ENCODE peak calls at places on chromosome 15, in eight cellular contexts. J is activated T-cell treated with anti-CD3 and anti-CD28 coated beads, Interleukin-2, amount 50 U/mL, for 72 hours; Y is activated naive CD8-positive, alpha-beta T cell treated with anti-CD3 and anti-CD28 coated beads, Interleukin-2, amount 50 U/mL, for 24 hours; I is lower lobe of right lung; G is naive thymus-derived CD8-positive, alpha-beta T cell; Q is activated naive CD4-positive, alpha-beta T cell treated with anti-CD3 and anti-CD28 coated beads, Interleukin-2, amount 50 U/mL, for 72 hours; U is heart right ventricle; N is right lobe of liver. B is an unnamed sample.

GRCh38 chr15:89132611-89133242 is 44.5 kb downstream of the ABHD2 start:
- ATAC-seq in J (no peak), Y (peak), I (peak), G (peak), Q (no peak), U (peak), N (peak), B (peak)

GRCh38 chr15:45179221-45179985 is 8.4 kb downstream of the SHF start:
- ATAC-seq in J (peak), Y (no peak), I (peak), G (no peak), Q (peak), U (peak), N (peak), B (peak)

GRCh38 chr15:81531971-81532370 is 158.0 kb upstream of the TMC3 start:
- ATAC-seq in J (no peak), Y (no peak), I (no peak), G (no peak), Q (no peak), U (no peak), N (no peak), B (no peak)

GRCh38 chr15:35307026-35307425 is 221.9 kb upstream of the NANOGP8 start:
- ATAC-seq in J (no peak), Y (no peak), I (no peak), G (no peak), Q (no peak), U (peak), N (peak), B (no peak)

GRCh38 chr15:51782357-51782896 is 31.0 kb downstream of the TMOD2 start:
- ATAC-seq in J (no peak), Y (no peak), I (no peak), G (no peak), Q (no peak), U (no peak), N (peak), B (peak)

GRCh38 chr15:90097475-90097874 is 4.8 kb downstream of the IDH2 start:
- ATAC-seq in J (peak), Y (peak), I (no peak), G (peak), Q (peak), U (no peak), N (peak), B (no peak)

GRCh38 chr15:29063646-29064045 is 177.9 kb downstream of the APBA2 start:
- ATAC-seq in J (no peak), Y (no peak), I (no peak), G (no peak), Q (no peak), U (no peak), N (no peak), B (no peak)

GRCh38 chr15:57895291-57895690 is 170.2 kb downstream of the ALDH1A2 start:
- ATAC-seq in J (no peak), Y (no peak), I (no peak), G (no peak), Q (no peak), U (no peak), N (no peak), B (no peak)

GRCh38 chr15:92668086-92668485 is 12.5 kb upstream of the FAM174B start:
- ATAC-seq in J (no peak), Y (no peak), I (no peak), G (no peak), Q (no peak), U (no peak), N (no peak), B (no peak)

GRCh38 chr15:91941871-91942270 is 88.4 kb downstream of the SLCO3A1 start:
- ATAC-seq in J (no peak), Y (no peak), I (no peak), G (peak), Q (no peak), U (no peak), N (no peak), B (peak)

GRCh38 chr15:34644061-34644460 is 60.6 kb upstream of the GOLGA8B start:
- ATAC-seq in J (no peak), Y (no peak), I (no peak), G (no peak), Q (no peak), U (no peak), N (no peak), B (no peak)

GRCh38 chr15:69232144-69232543 is 66.6 kb upstream of the PAQR5 start:
- ATAC-seq in J (peak), Y (no peak), I (no peak), G (no peak), Q (no peak), U (no peak), N (no peak), B (peak)

GRCh38 chr15:27767918-27768640 is 331.0 kb downstream of the OCA2 start:
- ATAC-seq in J (no peak), Y (no peak), I (no peak), G (no peak), Q (no peak), U (no peak), N (no peak), B (no peak)

GRCh38 chr15:70853270-70853854 is 595 bp downstream of the LARP6 start:
- ATAC-seq in J (peak), Y (peak), I (peak), G (peak), Q (no peak), U (peak), N (no peak), B (peak)